ENCODE peak calls at places on chromosomes 12 and 14, in nine cellular contexts. One of them, this sample, is unnamed.

GRCh38 chr12:15038137-15038536 is 65.3 kb downstream of the PDE6H start:
- DNase-seq in stomach: no peak
- DNase-seq in upper lobe of left lung: no peak
- DNase-seq in spleen: no peak
- DNase-seq in transverse colon: no peak
- DNase-seq in GM12878: no peak
- DNase-seq in H1: no peak
- DNase-seq in endothelial cell of umbilical vein: no peak
- DNase-seq in esophagus muscularis mucosa: no peak
- DNase-seq in this sample: no peak

GRCh38 chr12:9646794-9647622 is 22.5 kb upstream of the CLEC2D start:
- DNase-seq in stomach: no peak
- DNase-seq in upper lobe of left lung: no peak
- DNase-seq in spleen: no peak
- DNase-seq in transverse colon: no peak
- DNase-seq in GM12878: no peak
- DNase-seq in H1: no peak
- DNase-seq in endothelial cell of umbilical vein: peak; percentile 30
- DNase-seq in esophagus muscularis mucosa: no peak
- DNase-seq in this sample: no peak

GRCh38 chr12:94621662-94622359 is 28.5 kb downstream of the TMCC3 start:
- DNase-seq in stomach: no peak
- DNase-seq in upper lobe of left lung: no peak
- DNase-seq in spleen: no peak
- DNase-seq in transverse colon: peak; percentile 32
- DNase-seq in GM12878: peak; percentile 87
- DNase-seq in H1: no peak
- DNase-seq in endothelial cell of umbilical vein: peak; percentile 81
- DNase-seq in esophagus muscularis mucosa: no peak
- DNase-seq in this sample: no peak

GRCh38 chr14:104707629-104708595 is 16.1 kb upstream of the ADSS1 start:
- DNase-seq in stomach: no peak
- DNase-seq in upper lobe of left lung: peak; percentile 78
- DNase-seq in spleen: no peak
- DNase-seq in transverse colon: no peak
- DNase-seq in GM12878: no peak
- DNase-seq in H1: no peak
- DNase-seq in endothelial cell of umbilical vein: no peak
- DNase-seq in esophagus muscularis mucosa: no peak
- DNase-seq in this sample: no peak

GRCh38 chr14:53062856-53063255 is 90.3 kb downstream of the DDHD1 start:
- DNase-seq in stomach: no peak
- DNase-seq in upper lobe of left lung: no peak
- DNase-seq in spleen: no peak
- DNase-seq in transverse colon: no peak
- DNase-seq in GM12878: no peak
- DNase-seq in H1: no peak
- DNase-seq in endothelial cell of umbilical vein: no peak
- DNase-seq in esophagus muscularis mucosa: no peak
- DNase-seq in this sample: no peak

GRCh38 chr12:66071556-66071955 is 59.0 kb downstream of the LLPH start:
- DNase-seq in stomach: no peak
- DNase-seq in upper lobe of left lung: no peak
- DNase-seq in spleen: no peak
- DNase-seq in transverse colon: no peak
- DNase-seq in GM12878: no peak
- DNase-seq in H1: no peak
- DNase-seq in endothelial cell of umbilical vein: no peak
- DNase-seq in esophagus muscularis mucosa: no peak
- DNase-seq in this sample: no peak

GRCh38 chr14:49861581-49861922 is 9.0 kb upstream of the NEMF start:
- DNase-seq in stomach: peak; percentile 53
- DNase-seq in upper lobe of left lung: no peak
- DNase-seq in spleen: peak; percentile 87
- DNase-seq in transverse colon: peak; percentile 73
- DNase-seq in GM12878: no peak
- DNase-seq in H1: peak; percentile 71
- DNase-seq in endothelial cell of umbilical vein: no peak
- DNase-seq in esophagus muscularis mucosa: peak; percentile 92
- DNase-seq in this sample: peak; percentile 91

GRCh38 chr12:119989619-119990381 is 764 bp downstream of the BICDL1 start:
- DNase-seq in stomach: peak; percentile 90
- DNase-seq in upper lobe of left lung: peak; percentile 98
- DNase-seq in spleen: peak; percentile 95
- DNase-seq in transverse colon: peak; percentile 86
- DNase-seq in GM12878: no peak
- DNase-seq in H1: peak; percentile 95
- DNase-seq in endothelial cell of umbilical vein: peak; percentile 55
- DNase-seq in esophagus muscularis mucosa: no peak
- DNase-seq in this sample: peak; percentile 73

GRCh38 chr12:93183940-93184663 is 193.6 kb upstream of the NUDT4 start:
- DNase-seq in stomach: no peak
- DNase-seq in upper lobe of left lung: peak; percentile 20
- DNase-seq in spleen: no peak
- DNase-seq in transverse colon: no peak
- DNase-seq in GM12878: peak; percentile 73
- DNase-seq in H1: no peak
- DNase-seq in endothelial cell of umbilical vein: no peak
- DNase-seq in esophagus muscularis mucosa: peak; percentile 93
- DNase-seq in this sample: peak; percentile 85

GRCh38 chr12:102957339-102958050 is at the start of gene ASCL1:
- DNase-seq in stomach: no peak
- DNase-seq in upper lobe of left lung: peak; percentile 70
- DNase-seq in spleen: no peak
- DNase-seq in transverse colon: no peak
- DNase-seq in GM12878: no peak
- DNase-seq in H1: peak; percentile 70
- DNase-seq in endothelial cell of umbilical vein: peak; percentile 11
- DNase-seq in esophagus muscularis mucosa: no peak
- DNase-seq in this sample: no peak

GRCh38 chr12:31017535-31017934 is 56.1 kb upstream of the DDX11 start:
- DNase-seq in stomach: no peak
- DNase-seq in upper lobe of left lung: no peak
- DNase-seq in spleen: peak; percentile 58
- DNase-seq in transverse colon: no peak
- DNase-seq in GM12878: no peak
- DNase-seq in H1: no peak
- DNase-seq in endothelial cell of umbilical vein: peak; percentile 44
- DNase-seq in esophagus muscularis mucosa: no peak
- DNase-seq in this sample: no peak

GRCh38 chr14:36313206-36313605 is 7.2 kb downstream of the MBIP start:
- DNase-seq in stomach: no peak
- DNase-seq in upper lobe of left lung: no peak
- DNase-seq in spleen: no peak
- DNase-seq in transverse colon: no peak
- DNase-seq in GM12878: no peak
- DNase-seq in H1: no peak
- DNase-seq in endothelial cell of umbilical vein: no peak
- DNase-seq in esophagus muscularis mucosa: no peak
- DNase-seq in this sample: no peak

GRCh38 chr12:105319691-105320209 is 10.7 kb upstream of the C12orf75 start:
- DNase-seq in stomach: no peak
- DNase-seq in upper lobe of left lung: no peak
- DNase-seq in spleen: no peak
- DNase-seq in transverse colon: no peak
- DNase-seq in GM12878: no peak
- DNase-seq in H1: no peak
- DNase-seq in endothelial cell of umbilical vein: no peak
- DNase-seq in esophagus muscularis mucosa: no peak
- DNase-seq in this sample: no peak

GRCh38 chr14:22088614-22089359 is 415.2 kb upstream of the OR4E1 start:
- DNase-seq in stomach: no peak
- DNase-seq in upper lobe of left lung: no peak
- DNase-seq in spleen: no peak
- DNase-seq in transverse colon: no peak
- DNase-seq in GM12878: no peak
- DNase-seq in H1: no peak
- DNase-seq in endothelial cell of umbilical vein: peak; percentile 83
- DNase-seq in esophagus muscularis mucosa: no peak
- DNase-seq in this sample: no peak

GRCh38 chr12:6958609-6959375 is 7.6 kb downstream of the PTPN6 start:
- DNase-seq in stomach: no peak
- DNase-seq in upper lobe of left lung: no peak
- DNase-seq in spleen: peak; percentile 92
- DNase-seq in transverse colon: peak; percentile 75
- DNase-seq in GM12878: no peak
- DNase-seq in H1: no peak
- DNase-seq in endothelial cell of umbilical vein: no peak
- DNase-seq in esophagus muscularis mucosa: no peak
- DNase-seq in this sample: peak; percentile 68

GRCh38 chr12:91053951-91054715 is 3.7 kb downstream of the KERA start:
- DNase-seq in stomach: no peak
- DNase-seq in upper lobe of left lung: no peak
- DNase-seq in spleen: no peak
- DNase-seq in transverse colon: peak; percentile 7
- DNase-seq in GM12878: no peak
- DNase-seq in H1: no peak
- DNase-seq in endothelial cell of umbilical vein: peak; percentile 94
- DNase-seq in esophagus muscularis mucosa: no peak
- DNase-seq in this sample: peak; percentile 57

GRCh38 chr12:126926023-126926600 is 1340.9 kb upstream of the TMEM132C start:
- DNase-seq in stomach: no peak
- DNase-seq in upper lobe of left lung: no peak
- DNase-seq in spleen: no peak
- DNase-seq in transverse colon: no peak
- DNase-seq in GM12878: peak; percentile 16
- DNase-seq in H1: no peak
- DNase-seq in endothelial cell of umbilical vein: no peak
- DNase-seq in esophagus muscularis mucosa: no peak
- DNase-seq in this sample: no peak

GRCh38 chr14:69101331-69101826 is 51.5 kb downstream of the DCAF5 start:
- DNase-seq in stomach: no peak
- DNase-seq in upper lobe of left lung: no peak
- DNase-seq in spleen: no peak
- DNase-seq in transverse colon: no peak
- DNase-seq in GM12878: no peak
- DNase-seq in H1: no peak
- DNase-seq in endothelial cell of umbilical vein: peak; percentile 80
- DNase-seq in esophagus muscularis mucosa: no peak
- DNase-seq in this sample: no peak
- TF ChIP-seq POLR2AphosphoS5 in stomach: peak; percentile 84
- TF ChIP-seq POLR2AphosphoS5 in upper lobe of left lung: peak; percentile 59
- TF ChIP-seq POLR2AphosphoS5 in spleen: peak; percentile 46
- TF ChIP-seq POLR2AphosphoS5 in transverse colon: peak; percentile 60
- TF ChIP-seq POLR2AphosphoS5 in GM12878: no peak
- TF ChIP-seq POLR2AphosphoS5 in H1: no peak
- TF ChIP-seq POLR2AphosphoS5 in endothelial cell of umbilical vein: no peak
- TF ChIP-seq POLR2AphosphoS5 in esophagus muscularis mucosa: peak; percentile 59
- TF ChIP-seq POLR2AphosphoS5 in this sample: peak; percentile 69

GRCh38 chr14:77097689-77098469 is at the start of gene CIPC:
- DNase-seq in stomach: peak; percentile 100
- DNase-seq in upper lobe of left lung: peak; percentile 99
- DNase-seq in spleen: peak; percentile 100
- DNase-seq in transverse colon: peak; percentile 100
- DNase-seq in GM12878: peak; percentile 97
- DNase-seq in H1: peak; percentile 98
- DNase-seq in endothelial cell of umbilical vein: peak; percentile 99
- DNase-seq in esophagus muscularis mucosa: peak; percentile 100
- DNase-seq in this sample: peak; percentile 100
- TF ChIP-seq POLR2A in stomach: no peak
- TF ChIP-seq POLR2A in upper lobe of left lung: peak; percentile 94
- TF ChIP-seq POLR2A in spleen: peak; percentile 44
- TF ChIP-seq POLR2A in transverse colon: peak; percentile 90
- TF ChIP-seq POLR2A in GM12878: peak; percentile 86
- TF ChIP-seq POLR2A in H1: no peak
- TF ChIP-seq POLR2A in endothelial cell of umbilical vein: no peak
- TF ChIP-seq POLR2A in esophagus muscularis mucosa: peak; percentile 70
- TF ChIP-seq POLR2A in this sample: peak; percentile 91

DNA sequence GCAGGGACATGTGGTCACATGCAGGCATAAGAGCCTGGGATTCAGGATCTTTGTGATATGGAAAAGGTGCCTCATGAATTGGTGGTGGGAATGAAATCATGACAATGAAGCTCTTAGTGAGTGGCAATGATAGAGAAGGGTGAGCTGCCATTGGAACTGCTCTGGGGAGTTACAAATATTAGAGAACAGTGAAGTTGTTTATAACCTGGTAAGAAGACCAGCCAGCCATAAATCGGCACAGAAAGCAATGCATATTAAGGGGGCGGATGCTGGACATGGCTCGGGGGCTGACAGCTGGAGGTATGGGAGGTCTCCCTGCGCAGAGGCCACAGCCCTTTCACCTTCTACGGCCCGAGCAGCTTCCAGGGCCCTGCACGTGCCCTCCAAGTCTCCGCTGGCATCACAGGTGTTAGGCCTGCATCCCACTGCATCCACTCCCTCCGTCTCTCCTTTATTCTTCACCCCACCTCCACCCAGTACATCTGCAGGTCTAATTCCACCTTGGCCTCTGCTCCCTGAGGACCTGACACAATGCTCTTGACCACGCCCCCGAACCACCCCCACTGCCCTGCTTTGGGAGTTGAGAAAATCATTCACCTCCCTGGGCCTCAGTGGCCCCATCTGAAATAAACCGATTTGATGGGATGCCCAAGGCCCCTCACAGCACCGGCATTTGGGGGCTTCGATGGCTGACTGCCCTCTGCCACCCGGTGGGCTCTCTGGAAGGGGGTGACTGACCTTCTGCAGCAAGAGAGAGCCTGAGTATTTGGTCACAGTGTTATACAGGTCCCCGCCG is 4.1 kb downstream of the CACNA2D4 start:
- DNase-seq in stomach: peak; percentile 20
- DNase-seq in upper lobe of left lung: peak; percentile 40
- DNase-seq in spleen: peak; percentile 48
- DNase-seq in transverse colon: no peak
- DNase-seq in GM12878: no peak
- DNase-seq in H1: peak; percentile 39
- DNase-seq in endothelial cell of umbilical vein: no peak
- DNase-seq in esophagus muscularis mucosa: peak; percentile 86
- DNase-seq in this sample: peak; percentile 50
- TF ChIP-seq CTCF in stomach: no peak
- TF ChIP-seq CTCF in upper lobe of left lung: no peak
- TF ChIP-seq CTCF in spleen: no peak
- TF ChIP-seq CTCF in transverse colon: no peak
- TF ChIP-seq CTCF in GM12878: no peak
- TF ChIP-seq CTCF in H1: no peak
- TF ChIP-seq CTCF in endothelial cell of umbilical vein: no peak
- TF ChIP-seq CTCF in esophagus muscularis mucosa: no peak
- TF ChIP-seq CTCF in this sample: no peak

DNA sequence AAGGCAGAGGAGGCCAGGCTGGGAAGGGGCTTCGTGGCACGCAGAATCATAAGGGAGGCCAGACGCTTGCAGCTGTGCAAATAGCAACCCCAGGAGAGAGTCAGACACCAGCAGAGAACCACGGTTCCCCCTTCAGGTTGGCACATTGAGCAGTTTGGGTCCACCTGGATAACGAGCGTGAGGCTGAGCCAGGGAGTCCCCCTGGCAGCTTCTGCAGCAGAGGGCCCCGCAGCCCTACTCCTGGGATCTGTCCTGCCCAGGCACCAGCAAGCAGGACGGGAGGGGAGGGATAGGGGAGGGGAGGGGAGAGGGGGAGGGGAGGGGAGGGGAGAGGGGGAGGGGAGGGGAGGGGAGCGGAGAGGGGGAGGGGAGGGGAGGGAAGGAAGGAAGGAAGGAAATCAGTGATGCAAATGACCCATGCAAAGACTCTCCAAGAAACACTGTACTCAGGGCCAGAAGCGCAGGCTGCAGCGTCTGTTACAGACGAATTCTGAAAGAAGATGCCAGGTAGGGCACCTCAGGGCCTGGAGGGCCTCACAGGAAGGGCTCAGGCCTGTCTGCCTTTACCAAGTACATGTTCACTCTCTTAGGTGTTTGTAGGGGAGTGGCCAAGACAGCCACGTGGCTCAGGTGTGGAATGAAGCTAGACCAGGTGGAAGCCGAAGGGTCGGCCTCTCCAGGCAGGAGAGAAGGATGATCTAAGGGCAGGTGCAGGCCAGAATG is 32.3 kb upstream of the MMP17 start:
- DNase-seq in stomach: no peak
- DNase-seq in upper lobe of left lung: no peak
- DNase-seq in spleen: no peak
- DNase-seq in transverse colon: no peak
- DNase-seq in GM12878: no peak
- DNase-seq in H1: peak; percentile 65
- DNase-seq in endothelial cell of umbilical vein: no peak
- DNase-seq in esophagus muscularis mucosa: no peak
- DNase-seq in this sample: no peak
- TF ChIP-seq POLR2AphosphoS5 in stomach: no peak
- TF ChIP-seq POLR2AphosphoS5 in upper lobe of left lung: no peak
- TF ChIP-seq POLR2AphosphoS5 in spleen: no peak
- TF ChIP-seq POLR2AphosphoS5 in transverse colon: no peak
- TF ChIP-seq POLR2AphosphoS5 in GM12878: no peak
- TF ChIP-seq POLR2AphosphoS5 in H1: no peak
- TF ChIP-seq POLR2AphosphoS5 in endothelial cell of umbilical vein: no peak
- TF ChIP-seq POLR2AphosphoS5 in esophagus muscularis mucosa: no peak
- TF ChIP-seq POLR2AphosphoS5 in this sample: no peak